ENCODE peak calls at places on chromosomes 11 and 22, in five cellular contexts. O is brain microvascular endothelial cell; Z is endothelial cell of umbilical vein; I is naive thymus-derived CD4-positive, alpha-beta T cell; E is CD8-positive, alpha-beta memory T cell. Q is an unnamed sample.

GRCh38 chr22:38016182-38017078 is 32.1 kb upstream of the SOX10 start:
- DNase-seq in O (no peak), Z (peak), I (no peak), E (no peak), Q (no peak)

GRCh38 chr22:36374603-36375024 is 13.2 kb downstream of the MYH9 start:
- DNase-seq in O (no peak), Z (peak), I (peak), E (no peak), Q (no peak)

GRCh38 chr22:50139843-50140415 is 30.6 kb upstream of the PANX2 start:
- DNase-seq in O (no peak), Z (no peak), I (no peak), E (no peak), Q (no peak)

GRCh38 chr11:24502425-24502824 is 5.6 kb downstream of the LUZP2 start:
- DNase-seq in O (no peak), Z (no peak), I (no peak), E (no peak), Q (no peak)

GRCh38 chr11:13337986-13338436 is 60.4 kb downstream of the BMAL1 start:
- DNase-seq in O (peak), Z (peak), I (no peak), E (no peak), Q (no peak)

GRCh38 chr11:120675171-120675570 is 163.6 kb downstream of the GRIK4 start:
- DNase-seq in O (no peak), Z (no peak), I (no peak), E (no peak), Q (no peak)

GRCh38 chr11:74090701-74091100 is 80.1 kb downstream of the C2CD3 start:
- DNase-seq in O (no peak), Z (no peak), I (no peak), E (no peak), Q (no peak)

GRCh38 chr22:30224161-30224857 is 22.2 kb downstream of the LIF start:
- DNase-seq in O (no peak), Z (no peak), I (no peak), E (no peak), Q (no peak)

GRCh38 chr11:125887373-125888324 is at the start of gene HYLS1:
- DNase-seq in O (peak), Z (peak), I (peak), E (peak), Q (peak)

GRCh38 chr22:31626427-31627150 is 35.4 kb downstream of the PISD start:
- DNase-seq in O (no peak), Z (no peak), I (no peak), E (no peak), Q (no peak)

GRCh38 chr11:108614086-108614485 is 20.5 kb upstream of the EXPH5 start:
- DNase-seq in O (no peak), Z (no peak), I (no peak), E (no peak), Q (no peak)
- H3K4me3 ChIP-seq in O (no peak), Z (no peak), I (no peak), E (no peak), Q (no peak)

DNA sequence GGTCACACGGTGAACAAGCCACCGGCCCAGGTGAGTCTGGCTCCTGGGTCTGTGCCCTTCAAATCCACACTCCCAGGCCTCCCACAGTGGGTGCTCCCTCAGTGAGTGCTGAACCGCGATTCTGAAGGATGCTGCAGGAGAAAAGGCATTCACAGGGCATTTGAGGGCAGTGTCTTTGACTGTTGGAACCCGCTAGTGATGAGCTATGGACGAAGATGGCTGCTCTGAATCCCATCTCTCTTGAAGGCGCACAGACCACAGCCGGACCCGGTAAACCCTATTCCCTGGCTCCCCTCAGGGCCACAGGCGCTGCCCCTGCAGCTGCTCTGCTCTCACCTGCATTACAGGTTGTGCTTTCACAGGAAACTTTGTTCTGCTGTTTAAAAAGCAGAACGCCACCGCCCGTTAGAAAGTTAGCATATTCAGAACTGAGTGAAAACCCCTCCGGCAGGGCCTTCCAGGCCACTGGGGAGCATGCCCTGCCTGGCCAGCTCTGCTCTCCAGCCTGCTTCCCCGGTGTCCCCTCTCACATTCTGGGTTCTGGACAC is 3.2 kb downstream of the LRRC32 start:
- DNase-seq in O (no peak), Z (no peak), I (peak), E (no peak), Q (no peak)
- H3K4me3 ChIP-seq in O (no peak), Z (no peak), I (no peak), E (no peak), Q (no peak)

GRCh38 chr22:23113847-23114720 is 27.7 kb downstream of the RSPH14 start:
- DNase-seq in O (no peak), Z (no peak), I (no peak), E (no peak), Q (peak)

GRCh38 chr22:23115369-23115768 is 26.4 kb downstream of the RSPH14 start:
- DNase-seq in O (no peak), Z (no peak), I (no peak), E (no peak), Q (no peak)

GRCh38 chr22:23115825-23116494 is 25.8 kb downstream of the RSPH14 start:
- DNase-seq in O (no peak), Z (no peak), I (no peak), E (no peak), Q (no peak)

GRCh38 chr22:23113067-23113846 is 28.5 kb downstream of the RSPH14 start:
- DNase-seq in O (no peak), Z (no peak), I (no peak), E (no peak), Q (peak)

DNA sequence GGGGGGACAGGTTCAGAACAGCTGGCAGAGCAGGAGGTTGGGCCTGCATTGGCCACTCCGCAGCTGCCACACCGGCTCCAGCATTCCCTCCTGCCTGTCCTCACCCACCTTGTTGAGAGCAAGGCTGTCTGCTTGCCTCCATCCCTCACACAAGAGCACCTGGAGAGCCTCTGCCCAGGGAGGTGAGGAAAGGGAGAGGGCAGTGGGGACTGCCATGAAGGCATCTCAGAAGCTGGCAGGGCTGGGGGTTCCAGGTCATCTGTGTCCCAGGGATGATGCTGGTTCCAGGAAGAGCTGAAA is 27.1 kb downstream of the RSPH14 start:
- DNase-seq in O (no peak), Z (no peak), I (no peak), E (no peak), Q (no peak)
- H3K4me3 ChIP-seq in O (no peak), Z (no peak), I (no peak), E (no peak), Q (no peak)

DNA sequence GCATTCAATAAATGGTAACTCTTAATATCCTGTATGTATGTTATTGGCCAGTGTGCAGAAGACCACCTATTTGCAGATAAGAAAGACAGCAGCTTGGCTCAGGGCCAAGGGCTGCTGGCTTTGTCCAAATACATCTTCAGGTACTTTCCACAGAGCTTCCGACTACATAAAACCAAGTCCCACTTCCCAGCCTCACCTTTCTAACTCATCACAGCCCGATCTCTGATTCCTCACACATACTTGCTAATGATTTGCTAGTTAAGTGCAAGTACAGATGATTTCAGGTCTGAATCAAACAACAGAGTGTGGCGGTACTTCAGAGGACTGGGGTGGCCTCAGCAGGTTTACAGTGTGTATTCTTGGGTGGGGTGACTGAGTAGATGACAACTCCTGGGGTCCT is 120.7 kb downstream of the ME3 start:
- DNase-seq in O (no peak), Z (no peak), I (no peak), E (no peak), Q (no peak)
- H3K4me3 ChIP-seq in O (no peak), Z (no peak), I (no peak), E (no peak), Q (no peak)

DNA sequence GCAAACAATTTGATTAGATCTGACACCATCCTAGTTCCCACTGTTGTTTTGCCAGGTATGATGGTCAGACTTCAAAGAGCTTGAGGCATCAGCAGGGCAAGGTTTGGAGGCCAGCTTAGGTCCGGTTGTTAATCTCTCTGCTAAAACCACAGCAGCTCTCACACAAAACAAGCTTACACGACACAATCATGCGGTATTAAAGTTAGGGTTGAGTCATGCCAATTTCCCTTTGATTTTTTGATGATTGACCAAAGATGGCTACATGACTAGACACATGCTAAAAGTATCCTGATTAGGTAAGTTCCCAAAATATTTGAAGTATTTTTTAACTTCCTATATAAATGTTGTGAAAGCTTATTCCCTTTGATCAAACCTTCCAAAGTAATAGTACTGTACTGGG is 145.9 kb downstream of the ELP4 start:
- DNase-seq in O (peak), Z (no peak), I (no peak), E (no peak), Q (peak)
- H3K4me3 ChIP-seq in O (no peak), Z (no peak), I (no peak), E (no peak), Q (no peak)

GRCh38 chr22:49012695-49013094 is 815.0 kb downstream of the BRD1 start:
- DNase-seq in O (no peak), Z (no peak), I (no peak), E (no peak), Q (no peak)
- H3K4me3 ChIP-seq in O (no peak), Z (no peak), I (no peak), E (no peak), Q (no peak)

GRCh38 chr11:115191761-115192160 is 312.5 kb downstream of the CADM1 start:
- DNase-seq in O (no peak), Z (no peak), I (no peak), E (no peak), Q (no peak)
- H3K4me3 ChIP-seq in O (no peak), Z (no peak), I (no peak), E (no peak), Q (no peak)

DNA sequence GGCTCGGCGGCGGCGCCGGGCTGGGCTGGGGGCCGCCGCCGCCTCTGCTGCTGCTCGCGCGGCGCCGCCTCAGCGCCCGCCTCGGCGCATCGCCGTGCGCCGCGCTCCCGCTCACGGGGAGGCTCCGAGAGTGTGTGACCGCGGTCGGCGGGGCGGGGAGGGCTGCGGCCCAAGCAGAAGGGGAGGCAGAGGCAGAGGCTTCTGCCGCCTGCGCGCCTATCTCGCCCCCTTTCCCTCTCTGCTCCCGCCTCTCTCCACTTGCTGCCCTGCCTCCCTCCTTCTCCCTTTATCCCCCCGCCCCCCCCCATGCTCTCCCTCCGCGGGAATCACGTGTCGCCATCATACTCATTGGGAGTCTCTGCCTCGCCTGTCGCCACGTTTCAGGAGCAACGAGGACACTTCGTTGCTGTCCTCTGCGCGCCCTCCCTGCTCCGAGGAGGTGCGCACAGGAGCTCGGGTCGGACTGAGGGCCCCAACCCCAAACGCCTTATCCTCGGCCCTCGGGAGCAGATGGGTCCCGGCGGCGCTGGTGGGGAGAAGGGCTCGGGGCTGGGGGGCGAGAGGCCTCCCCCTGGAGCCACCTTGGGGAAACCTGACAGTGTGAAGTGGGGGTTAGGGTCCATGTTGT is at the start of gene GUCY1A2:
- DNase-seq in O (no peak), Z (no peak), I (no peak), E (no peak), Q (no peak)
- H3K4me3 ChIP-seq in O (peak), Z (peak), I (no peak), E (no peak), Q (peak)

GRCh38 chr11:111479666-111480065 is 32.5 kb downstream of the BTG4 start:
- DNase-seq in O (no peak), Z (no peak), I (no peak), E (no peak), Q (no peak)
- H3K4me3 ChIP-seq in O (no peak), Z (no peak), I (no peak), E (no peak), Q (no peak)

GRCh38 chr22:39276461-39277134 is 31.8 kb upstream of the PDGFB start:
- DNase-seq in O (no peak), Z (no peak), I (no peak), E (no peak), Q (no peak)
- H3K4me3 ChIP-seq in O (no peak), Z (no peak), I (no peak), E (no peak), Q (no peak)